ENCODE peak calls at places on chromosomes 11 and 22, in four cellular contexts. P is A549, G is GM12878, X is K562. T is an unnamed sample.

GRCh38 chr11:86620796-86621575 is 51.4 kb downstream of the ME3 start:
- DNase-seq in X (no peak), G (no peak), P (no peak), T (no peak)

GRCh38 chr11:92528051-92528450 is 303.4 kb downstream of the FAT3 start:
- DNase-seq in P (no peak), G (no peak), X (no peak), T (no peak)

GRCh38 chr11:124673333-124674167 is at the start of the genes SIAE and SPA17:
- DNase-seq in P (peak), X (peak), G (peak), T (peak)

GRCh38 chr11:45025716-45026492 is 75.2 kb upstream of the TP53I11 start:
- DNase-seq in G (no peak), X (no peak), P (no peak), T (peak)

GRCh38 chr11:11215944-11216343 is 137.1 kb downstream of the CSNK2A3 start:
- DNase-seq in G (no peak), X (no peak), P (no peak), T (no peak)

GRCh38 chr11:28466506-28466905 is 358.3 kb downstream of the METTL15 start:
- DNase-seq in X (no peak), G (no peak), P (no peak), T (no peak)

GRCh38 chr11:69295995-69296889 is 2.3 kb downstream of the MYEOV start:
- DNase-seq in X (no peak), P (peak), G (no peak), T (peak)

GRCh38 chr11:122937978-122938377 is 43.7 kb downstream of the BSX start:
- DNase-seq in P (no peak), G (no peak), X (no peak), T (no peak)

GRCh38 chr11:20020198-20020597 is 140.1 kb downstream of the DBX1 start:
- DNase-seq in X (no peak), P (no peak), G (no peak), T (no peak)

GRCh38 chr22:32494971-32495370 is 20.4 kb downstream of the FBXO7 start:
- DNase-seq in X (no peak), P (no peak), G (no peak), T (no peak)

GRCh38 chr22:35630891-35631290 is 13.8 kb upstream of the MB start:
- DNase-seq in G (no peak), X (no peak), P (no peak), T (no peak)

GRCh38 chr11:38640854-38641253 is 2042.8 kb upstream of the RAG2 start:
- DNase-seq in X (no peak), G (no peak), P (no peak), T (no peak)

GRCh38 chr11:57761301-57762234 is at the start of gene CTNND1:
- DNase-seq in P (peak), G (peak), X (peak), T (peak)

GRCh38 chr11:73576226-73576625 is 21.7 kb downstream of the FAM168A start:
- DNase-seq in G (no peak), X (no peak), P (no peak), T (no peak)

GRCh38 chr11:118349475-118349874 is 5.3 kb downstream of the CD3G start:
- DNase-seq in G (no peak), P (no peak), X (no peak), T (no peak)

GRCh38 chr11:112795142-112795815 is 165.9 kb upstream of the NCAM1 start:
- DNase-seq in X (peak), G (no peak), P (peak), T (peak)

GRCh38 chr11:75196426-75196825 is 44.1 kb upstream of the TPBGL start:
- DNase-seq in G (no peak), P (peak), X (no peak), T (no peak)

GRCh38 chr11:66020618-66021357 is 5.5 kb downstream of the CATSPER1 start:
- DNase-seq in G (no peak), X (peak), P (peak), T (peak)

GRCh38 chr11:114683007-114683406 is 4.7 kb downstream of the NXPE2 start:
- DNase-seq in G (no peak), X (no peak), P (no peak), T (no peak)

GRCh38 chr11:115464269-115464668 is 39.9 kb downstream of the CADM1 start:
- DNase-seq in G (no peak), X (no peak), P (no peak), T (no peak)

GRCh38 chr22:36817429-36817783 is 571 bp upstream of the PVALB start:
- DNase-seq in X (no peak), G (no peak), P (no peak), T (no peak)
- H3K4me3 ChIP-seq in X (no peak), G (no peak), P (peak), T (no peak)

GRCh38 chr22:25970348-25970995 is 198.8 kb upstream of the SEZ6L start:
- DNase-seq in G (no peak), P (no peak), X (no peak), T (no peak)
- TF ChIP-seq MAX in G (no peak), P (no peak), X (no peak), T (no peak)

GRCh38 chr22:29231971-29232959 is 26.6 kb downstream of the EMID1 start:
- DNase-seq in P (no peak), X (no peak), G (no peak), T (no peak)
- TF ChIP-seq MYC in P (no peak), X (no peak), G (no peak), T (no peak)

DNA sequence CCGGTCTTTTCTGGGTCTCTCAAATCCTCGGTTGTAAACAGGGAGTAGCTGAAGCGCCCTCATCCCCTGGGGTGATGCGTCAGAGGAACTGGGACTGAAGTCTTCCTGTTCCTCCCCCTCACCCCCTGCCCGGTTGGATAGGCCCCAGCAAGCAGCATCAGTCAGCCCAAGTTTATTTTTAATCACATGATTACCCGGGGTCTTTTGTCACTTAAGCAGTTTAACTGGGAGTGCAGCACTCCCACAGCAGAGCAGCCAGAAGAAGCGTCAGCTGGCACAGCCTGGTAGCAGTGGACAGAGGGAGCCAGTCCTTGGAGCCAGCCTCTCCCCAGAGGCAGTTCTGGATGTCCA is 342.1 kb downstream of the CTTN start:
- DNase-seq in G (no peak), X (no peak), P (no peak), T (no peak)
- H3K4me3 ChIP-seq in G (no peak), X (no peak), P (no peak), T (no peak)

DNA sequence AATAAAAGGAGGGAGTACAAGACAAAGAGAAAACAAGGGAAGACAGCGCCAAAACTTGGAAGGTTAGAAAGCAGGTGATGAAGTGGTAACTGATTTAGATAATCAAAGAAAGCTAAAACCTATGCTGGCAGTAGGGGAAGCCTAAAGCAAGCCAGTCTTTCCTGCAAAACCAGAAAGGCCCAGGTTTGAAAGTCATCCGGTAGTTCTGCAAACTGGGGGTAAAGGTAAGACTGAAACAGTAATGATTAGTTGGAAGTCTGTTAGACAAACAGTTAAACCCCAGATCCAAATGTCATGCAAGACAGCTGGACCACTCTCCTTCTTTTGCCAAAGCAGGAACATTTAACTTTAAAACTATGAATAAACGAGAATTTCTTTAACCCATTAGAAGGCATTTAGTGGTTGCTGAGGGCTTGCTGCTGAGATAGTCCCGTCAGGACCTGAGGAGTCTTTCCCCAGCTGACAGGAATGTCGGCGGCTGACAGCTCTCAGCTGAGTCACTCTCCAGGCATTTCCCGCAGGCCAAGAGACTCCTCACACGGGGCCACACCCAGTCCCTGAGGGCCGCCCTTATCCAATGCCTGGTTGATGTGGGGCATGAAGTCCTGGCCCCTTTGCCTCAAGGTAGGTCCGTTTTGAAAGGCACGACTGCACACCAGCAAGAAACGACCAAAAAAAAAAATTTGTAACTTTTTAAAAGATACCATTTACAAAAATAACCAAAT is 36.3 kb upstream of the CFAP300 start:
- DNase-seq in P (peak), X (peak), G (no peak), T (peak)
- TF ChIP-seq MAX in P (peak), X (no peak), G (no peak), T (no peak)

GRCh38 chr22:38870791-38871359 is 1.1 kb downstream of the CBX6 start:
- DNase-seq in P (no peak), X (no peak), G (no peak), T (no peak)
- TF ChIP-seq MYC in P (no peak), X (no peak), G (no peak), T (no peak)

GRCh38 chr11:9462172-9462799 is 1.5 kb downstream of the ZNF143 start:
- DNase-seq in G (no peak), X (no peak), P (no peak), T (no peak)
- H3K4me3 ChIP-seq in G (peak), X (peak), P (peak), T (peak)

GRCh38 chr11:1652442-1652777 is 22.8 kb downstream of the KRTAP5-5 start:
- DNase-seq in P (no peak), G (no peak), X (no peak), T (no peak)

GRCh38 chr11:1649021-1649420 is 19.4 kb downstream of the KRTAP5-5 start:
- DNase-seq in G (no peak), X (no peak), P (no peak), T (no peak)

GRCh38 chr11:1652026-1652425 is 22.5 kb downstream of the KRTAP5-5 start:
- DNase-seq in X (no peak), P (no peak), G (no peak), T (no peak)

GRCh38 chr11:1650918-1651262 is 21.3 kb downstream of the KRTAP5-5 start:
- DNase-seq in P (no peak), G (no peak), X (no peak), T (no peak)

DNA sequence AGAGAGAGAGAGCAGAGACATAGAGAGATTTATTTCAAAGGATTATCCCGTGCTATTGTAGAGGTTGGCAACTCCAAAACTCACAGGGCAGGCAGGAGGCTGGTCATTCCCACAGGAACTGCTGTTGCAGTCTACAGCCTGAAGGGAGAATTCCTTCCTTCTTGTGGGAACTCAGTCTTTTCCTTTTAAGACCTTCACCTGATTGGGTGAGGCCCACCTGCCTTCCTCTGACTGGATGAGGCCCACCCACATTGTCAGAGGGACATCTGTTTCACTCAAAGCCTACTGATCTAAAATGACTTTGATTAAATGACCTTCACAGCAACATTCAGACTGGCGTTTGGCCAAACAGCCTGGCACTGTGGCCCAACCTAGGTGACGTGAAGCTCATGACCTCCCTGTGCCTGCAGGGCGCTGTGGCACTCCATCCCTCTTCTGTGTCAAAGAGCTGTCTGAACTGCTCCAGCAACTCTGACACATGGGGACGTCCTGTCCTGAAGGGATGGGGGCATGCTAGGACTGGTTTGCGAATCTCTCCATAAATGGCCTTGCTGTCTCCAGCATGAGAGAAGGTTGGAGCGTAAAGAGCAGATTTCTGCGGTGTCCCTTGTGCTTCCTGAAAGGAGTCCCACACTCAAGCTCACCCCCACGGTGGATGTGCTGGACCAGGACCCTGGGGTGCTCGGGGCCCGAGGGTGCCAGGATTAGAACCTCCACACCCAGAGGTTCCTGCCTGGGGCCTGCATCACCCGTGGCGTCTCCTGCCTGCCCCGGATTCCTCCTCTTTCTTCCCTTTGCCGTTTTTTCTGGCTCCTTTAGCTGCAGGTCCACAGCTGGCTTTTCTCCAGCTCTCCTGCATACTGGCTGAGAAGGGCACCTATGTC is 20.7 kb downstream of the KRTAP5-5 start:
- DNase-seq in X (no peak), P (peak), G (no peak), T (no peak)
- TF ChIP-seq MAX in X (no peak), P (no peak), G (no peak), T (no peak)

T was measured in NB4.